ENCODE peak calls at places on chromosomes 7 and 10, in five cellular contexts. One of them, this sample, is unnamed.

GRCh38 chr10:132175907-132176581 is 10.7 kb upstream of the DPYSL4 start:
- DNase-seq in SK-N-SH: peak; percentile 77
- DNase-seq in HepG2: peak; percentile 25
- DNase-seq in HCT116: no peak
- DNase-seq in K562: no peak
- DNase-seq in this sample: no peak

GRCh38 chr7:157970744-157971143 is 616.9 kb downstream of the PTPRN2 start:
- DNase-seq in SK-N-SH: no peak
- DNase-seq in HepG2: no peak
- DNase-seq in HCT116: no peak
- DNase-seq in K562: no peak
- DNase-seq in this sample: no peak

GRCh38 chr10:132456881-132457280 is 59.9 kb downstream of the PWWP2B start:
- DNase-seq in SK-N-SH: no peak
- DNase-seq in HepG2: no peak
- DNase-seq in HCT116: no peak
- DNase-seq in K562: no peak
- DNase-seq in this sample: no peak

GRCh38 chr7:32154797-32155196 is 84.6 kb upstream of the PDE1C start:
- DNase-seq in SK-N-SH: no peak
- DNase-seq in HepG2: no peak
- DNase-seq in HCT116: no peak
- DNase-seq in K562: no peak
- DNase-seq in this sample: no peak

GRCh38 chr10:119859422-119860258 is 13.0 kb downstream of the MCMBP start:
- DNase-seq in SK-N-SH: peak; percentile 15
- DNase-seq in HepG2: peak; percentile 44
- DNase-seq in HCT116: peak; percentile 59
- DNase-seq in K562: no peak
- DNase-seq in this sample: no peak

GRCh38 chr7:726854-727103 is 280 bp downstream of the DNAAF5 start:
- DNase-seq in SK-N-SH: no peak
- DNase-seq in HepG2: no peak
- DNase-seq in HCT116: no peak
- DNase-seq in K562: no peak
- DNase-seq in this sample: no peak

GRCh38 chr10:63157845-63158624 is 24.9 kb downstream of the NRBF2 start:
- DNase-seq in SK-N-SH: peak; percentile 54
- DNase-seq in HepG2: peak; percentile 84
- DNase-seq in HCT116: peak; percentile 85
- DNase-seq in K562: peak; percentile 67
- DNase-seq in this sample: peak; percentile 81

GRCh38 chr7:131455546-131455945 is 100.9 kb downstream of the PODXL start:
- DNase-seq in SK-N-SH: no peak
- DNase-seq in HepG2: no peak
- DNase-seq in HCT116: no peak
- DNase-seq in K562: no peak
- DNase-seq in this sample: no peak

GRCh38 chr7:22612776-22613175 is 112.8 kb upstream of the STEAP1B start:
- DNase-seq in SK-N-SH: no peak
- DNase-seq in HepG2: no peak
- DNase-seq in HCT116: no peak
- DNase-seq in K562: no peak
- DNase-seq in this sample: no peak

GRCh38 chr10:13774303-13774893 is 187.6 kb downstream of the PRPF18 start:
- DNase-seq in SK-N-SH: no peak
- DNase-seq in HepG2: no peak
- DNase-seq in HCT116: no peak
- DNase-seq in K562: no peak
- DNase-seq in this sample: no peak

GRCh38 chr10:13773496-13774170 is 186.9 kb downstream of the PRPF18 start:
- DNase-seq in SK-N-SH: no peak
- DNase-seq in HepG2: no peak
- DNase-seq in HCT116: no peak
- DNase-seq in K562: no peak
- DNase-seq in this sample: no peak

GRCh38 chr10:13775786-13776780 is 189.3 kb downstream of the PRPF18 start:
- DNase-seq in SK-N-SH: no peak
- DNase-seq in HepG2: no peak
- DNase-seq in HCT116: no peak
- DNase-seq in K562: no peak
- DNase-seq in this sample: no peak

GRCh38 chr10:13779748-13780147 is 193.0 kb downstream of the PRPF18 start:
- DNase-seq in SK-N-SH: no peak
- DNase-seq in HepG2: no peak
- DNase-seq in HCT116: no peak
- DNase-seq in K562: no peak
- DNase-seq in this sample: no peak

GRCh38 chr10:13776861-13777301 is 190.1 kb downstream of the PRPF18 start:
- DNase-seq in SK-N-SH: no peak
- DNase-seq in HepG2: no peak
- DNase-seq in HCT116: no peak
- DNase-seq in K562: no peak
- DNase-seq in this sample: no peak
- H3K9ac ChIP-seq in SK-N-SH: peak overlapping the region; percentile 14
- H3K9ac ChIP-seq in HepG2: no peak overlapping the region
- H3K9ac ChIP-seq in HCT116: no peak overlapping the region
- H3K9ac ChIP-seq in K562: no peak overlapping the region
- H3K9ac ChIP-seq in this sample: no peak overlapping the region

GRCh38 chr10:100634034-100634433 is 98.3 kb downstream of the HIF1AN start:
- DNase-seq in SK-N-SH: no peak
- DNase-seq in HepG2: no peak
- DNase-seq in HCT116: no peak
- DNase-seq in K562: no peak
- DNase-seq in this sample: no peak
- TF ChIP-seq YY1 in SK-N-SH: no peak
- TF ChIP-seq YY1 in HepG2: no peak
- TF ChIP-seq YY1 in HCT116: no peak
- TF ChIP-seq YY1 in K562: no peak
- TF ChIP-seq YY1 in this sample: no peak

DNA sequence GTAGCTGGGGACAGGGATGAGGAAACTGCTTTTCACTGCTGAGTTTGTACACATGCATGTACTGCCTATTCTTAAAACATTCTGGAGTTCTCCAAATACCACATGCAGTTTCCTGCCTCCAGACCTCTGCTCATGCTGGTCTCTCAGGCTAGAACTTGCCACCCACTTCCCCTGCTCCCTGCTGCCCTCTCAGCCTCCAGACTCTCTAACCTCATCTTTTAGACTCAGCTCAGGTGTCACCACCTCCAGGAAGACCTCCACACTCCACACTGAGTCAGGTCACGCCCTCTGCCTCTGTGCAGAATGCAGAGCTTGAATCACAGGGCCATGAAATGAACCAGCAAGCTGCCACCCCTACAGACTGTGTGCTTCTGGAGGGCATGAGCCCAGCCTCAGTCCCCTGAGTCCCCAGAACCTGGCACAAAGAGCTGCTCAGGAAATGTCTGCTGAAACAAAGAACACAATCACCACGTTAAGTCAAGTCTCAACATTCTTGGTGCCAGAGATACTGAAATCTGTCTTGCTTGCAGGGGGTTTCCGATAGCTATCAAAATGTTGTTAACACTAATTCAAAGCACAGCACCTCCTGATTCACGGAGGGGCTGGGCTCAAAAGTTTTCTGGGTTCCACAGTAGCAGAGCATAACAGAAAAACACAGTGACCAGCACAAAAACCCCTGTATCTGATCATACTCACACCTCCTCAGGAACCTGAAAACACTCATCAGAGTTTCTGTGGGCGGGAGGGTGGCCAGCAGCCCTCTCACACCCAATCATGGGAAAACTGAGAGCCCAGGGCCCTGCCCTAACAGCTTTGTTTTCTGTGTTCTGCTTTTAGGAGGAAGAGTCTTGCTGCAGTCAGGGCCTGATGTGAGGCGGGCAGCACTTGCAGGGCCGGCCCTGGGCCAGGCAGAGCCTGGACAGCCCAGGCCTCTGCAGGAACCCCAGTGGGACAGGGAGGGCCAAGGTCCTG is 21.1 kb downstream of the FAM53B start:
- DNase-seq in SK-N-SH: no peak
- DNase-seq in HepG2: no peak
- DNase-seq in HCT116: no peak
- DNase-seq in K562: no peak
- DNase-seq in this sample: no peak
- H3K9ac ChIP-seq in SK-N-SH: no peak overlapping the region
- H3K9ac ChIP-seq in HepG2: no peak overlapping the region
- H3K9ac ChIP-seq in HCT116: no peak overlapping the region
- H3K9ac ChIP-seq in K562: peak overlapping the region; percentile 55
- H3K9ac ChIP-seq in this sample: no peak overlapping the region

DNA sequence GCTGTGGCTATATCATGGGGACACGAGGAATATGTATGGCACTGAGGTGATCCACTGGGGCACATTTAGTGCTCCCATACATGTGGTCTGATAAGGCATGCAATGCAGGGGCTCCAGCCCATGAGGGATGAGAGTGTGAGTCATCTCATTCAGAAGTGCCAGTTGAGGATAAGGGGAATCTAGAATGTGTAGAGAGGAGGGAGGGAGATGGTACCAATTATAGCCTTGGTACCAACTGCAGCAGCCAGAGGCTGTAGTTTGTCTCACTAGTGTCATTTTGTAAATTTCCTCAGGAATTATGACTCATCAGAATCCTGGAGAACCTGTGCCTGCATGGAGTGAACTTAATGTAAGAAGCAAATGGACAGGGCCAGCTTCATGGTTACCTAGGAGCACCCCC is 46.2 kb downstream of the LAMB4 start:
- DNase-seq in SK-N-SH: no peak
- DNase-seq in HepG2: no peak
- DNase-seq in HCT116: no peak
- DNase-seq in K562: no peak
- DNase-seq in this sample: no peak
- TF ChIP-seq YY1 in SK-N-SH: no peak
- TF ChIP-seq YY1 in HepG2: no peak
- TF ChIP-seq YY1 in HCT116: no peak
- TF ChIP-seq YY1 in K562: no peak
- TF ChIP-seq YY1 in this sample: no peak

GRCh38 chr10:8986975-8987374 is 932.5 kb downstream of the GATA3 start:
- DNase-seq in SK-N-SH: no peak
- DNase-seq in HepG2: no peak
- DNase-seq in HCT116: no peak
- DNase-seq in K562: no peak
- DNase-seq in this sample: no peak
- H3K9ac ChIP-seq in SK-N-SH: no peak overlapping the region
- H3K9ac ChIP-seq in HepG2: no peak overlapping the region
- H3K9ac ChIP-seq in HCT116: no peak overlapping the region
- H3K9ac ChIP-seq in K562: no peak overlapping the region
- H3K9ac ChIP-seq in this sample: no peak overlapping the region

This sample was measured in NT2/D1.